ENCODE peak calls at places on chromosome 2, in four cellular contexts. One of them, this sample, is unnamed.

GRCh38 chr2:111119004-111119846 is 1.5 kb upstream of the BCL2L11 start:
- DNase-seq in cardiac fibroblast: no peak
- DNase-seq in WTC11: peak; percentile 40
- DNase-seq in cardiac muscle cell: peak; percentile 16
- DNase-seq in this sample: peak; percentile 32

GRCh38 chr2:25294573-25295462 is 46.9 kb downstream of the DNMT3A start:
- DNase-seq in cardiac fibroblast: peak; percentile 44
- DNase-seq in WTC11: no peak
- DNase-seq in cardiac muscle cell: peak; percentile 69
- DNase-seq in this sample: peak; percentile 75

GRCh38 chr2:32357545-32358482 is 991 bp downstream of the BIRC6 start:
- DNase-seq in cardiac fibroblast: peak; percentile 52
- DNase-seq in WTC11: peak; percentile 51
- DNase-seq in cardiac muscle cell: peak; percentile 62
- DNase-seq in this sample: peak; percentile 18

GRCh38 chr2:156087875-156088274 is 244.6 kb downstream of the NR4A2 start:
- DNase-seq in cardiac fibroblast: peak; percentile 0
- DNase-seq in WTC11: no peak
- DNase-seq in cardiac muscle cell: no peak
- DNase-seq in this sample: no peak

GRCh38 chr2:136281281-136282117 is 163.6 kb upstream of the CXCR4 start:
- DNase-seq in cardiac fibroblast: no peak
- DNase-seq in WTC11: no peak
- DNase-seq in cardiac muscle cell: no peak
- DNase-seq in this sample: peak; percentile 46

GRCh38 chr2:168192839-168193616 is 54.4 kb downstream of the STK39 start:
- DNase-seq in cardiac fibroblast: no peak
- DNase-seq in WTC11: no peak
- DNase-seq in cardiac muscle cell: no peak
- DNase-seq in this sample: no peak

GRCh38 chr2:166494140-166494544 is at the start of gene SCN7A:
- DNase-seq in cardiac fibroblast: peak; percentile 28
- DNase-seq in WTC11: peak; percentile 61
- DNase-seq in cardiac muscle cell: peak; percentile 60
- DNase-seq in this sample: no peak

GRCh38 chr2:5841126-5841525 is 148.9 kb downstream of the SOX11 start:
- DNase-seq in cardiac fibroblast: no peak
- DNase-seq in WTC11: no peak
- DNase-seq in cardiac muscle cell: no peak
- DNase-seq in this sample: no peak

GRCh38 chr2:159639712-159640111 is 23.4 kb upstream of the BAZ2B start:
- DNase-seq in cardiac fibroblast: peak; percentile 1
- DNase-seq in WTC11: no peak
- DNase-seq in cardiac muscle cell: no peak
- DNase-seq in this sample: no peak

GRCh38 chr2:30270166-30270565 is 38.8 kb downstream of the LBH start:
- DNase-seq in cardiac fibroblast: no peak
- DNase-seq in WTC11: no peak
- DNase-seq in cardiac muscle cell: no peak
- DNase-seq in this sample: no peak

GRCh38 chr2:64525323-64525625 is 1.1 kb downstream of the AFTPH start:
- DNase-seq in cardiac fibroblast: peak; percentile 44
- DNase-seq in WTC11: no peak
- DNase-seq in cardiac muscle cell: no peak
- DNase-seq in this sample: no peak

GRCh38 chr2:20607446-20607845 is 43.5 kb downstream of the HS1BP3 start:
- DNase-seq in cardiac fibroblast: no peak
- DNase-seq in WTC11: no peak
- DNase-seq in cardiac muscle cell: no peak
- DNase-seq in this sample: no peak

GRCh38 chr2:163465440-163465839 is 270.4 kb downstream of the FIGN start:
- DNase-seq in cardiac fibroblast: no peak
- DNase-seq in WTC11: no peak
- DNase-seq in cardiac muscle cell: no peak
- DNase-seq in this sample: no peak

GRCh38 chr2:136106505-136106904 is 11.4 kb downstream of the CXCR4 start:
- DNase-seq in cardiac fibroblast: no peak
- DNase-seq in WTC11: no peak
- DNase-seq in cardiac muscle cell: no peak
- DNase-seq in this sample: no peak

GRCh38 chr2:145260674-145261073 is 740.8 kb upstream of the ZEB2 start:
- DNase-seq in cardiac fibroblast: no peak
- DNase-seq in WTC11: no peak
- DNase-seq in cardiac muscle cell: no peak
- DNase-seq in this sample: no peak

GRCh38 chr2:120765031-120765910 is 29.6 kb downstream of the GLI2 start:
- DNase-seq in cardiac fibroblast: peak; percentile 65
- DNase-seq in WTC11: peak; percentile 11
- DNase-seq in cardiac muscle cell: peak; percentile 43
- DNase-seq in this sample: no peak

GRCh38 chr2:191932261-191932660 is 85.4 kb upstream of the CAVIN2 start:
- DNase-seq in cardiac fibroblast: no peak
- DNase-seq in WTC11: no peak
- DNase-seq in cardiac muscle cell: no peak
- DNase-seq in this sample: no peak

GRCh38 chr2:229910147-229910831 is 11.5 kb downstream of the TRIP12 start:
- DNase-seq in cardiac fibroblast: no peak
- DNase-seq in WTC11: no peak
- DNase-seq in cardiac muscle cell: peak; percentile 9
- DNase-seq in this sample: no peak

GRCh38 chr2:45765847-45766254 is 114.4 kb downstream of the PRKCE start:
- DNase-seq in cardiac fibroblast: no peak
- DNase-seq in WTC11: no peak
- DNase-seq in cardiac muscle cell: peak; percentile 42
- DNase-seq in this sample: no peak

GRCh38 chr2:157245441-157246211 is 11.9 kb upstream of the GALNT5 start:
- DNase-seq in cardiac fibroblast: no peak
- DNase-seq in WTC11: no peak
- DNase-seq in cardiac muscle cell: no peak
- DNase-seq in this sample: no peak

GRCh38 chr2:175676813-175677212 is 325.3 kb downstream of the LNPK start:
- DNase-seq in cardiac fibroblast: no peak
- DNase-seq in WTC11: no peak
- DNase-seq in cardiac muscle cell: no peak
- DNase-seq in this sample: no peak

GRCh38 chr2:159125858-159126257 is 157.4 kb downstream of the TANC1 start:
- DNase-seq in cardiac fibroblast: no peak
- DNase-seq in WTC11: no peak
- DNase-seq in cardiac muscle cell: no peak
- DNase-seq in this sample: no peak

GRCh38 chr2:158325031-158325781 is 131.3 kb downstream of the CCDC148 start:
- DNase-seq in cardiac fibroblast: peak; percentile 38
- DNase-seq in WTC11: no peak
- DNase-seq in cardiac muscle cell: no peak
- DNase-seq in this sample: no peak

GRCh38 chr2:42132066-42132965 is 36.8 kb upstream of the EML4 start:
- DNase-seq in cardiac fibroblast: peak; percentile 81
- DNase-seq in WTC11: no peak
- DNase-seq in cardiac muscle cell: no peak
- DNase-seq in this sample: no peak

GRCh38 chr2:188068093-188068492 is 223.6 kb upstream of the GULP1 start:
- DNase-seq in cardiac fibroblast: no peak
- DNase-seq in WTC11: no peak
- DNase-seq in cardiac muscle cell: no peak
- DNase-seq in this sample: no peak

GRCh38 chr2:50480507-50480906 is 551.4 kb downstream of the NRXN1 start:
- DNase-seq in cardiac fibroblast: no peak
- DNase-seq in WTC11: no peak
- DNase-seq in cardiac muscle cell: no peak
- DNase-seq in this sample: no peak

GRCh38 chr2:80459028-80459427 is 154.5 kb upstream of the LRRTM1 start:
- DNase-seq in cardiac fibroblast: no peak
- DNase-seq in WTC11: no peak
- DNase-seq in cardiac muscle cell: no peak
- DNase-seq in this sample: no peak

GRCh38 chr2:197008229-197008628 is 81.7 kb upstream of the PGAP1 start:
- DNase-seq in cardiac fibroblast: peak; percentile 66
- DNase-seq in WTC11: no peak
- DNase-seq in cardiac muscle cell: no peak
- DNase-seq in this sample: no peak

GRCh38 chr2:112793449-112793978 is 9.2 kb upstream of the IL1A start:
- DNase-seq in cardiac fibroblast: peak; percentile 74
- DNase-seq in WTC11: no peak
- DNase-seq in cardiac muscle cell: no peak
- DNase-seq in this sample: no peak

GRCh38 chr2:226336283-226336682 is 463.3 kb downstream of the IRS1 start:
- DNase-seq in cardiac fibroblast: no peak
- DNase-seq in WTC11: no peak
- DNase-seq in cardiac muscle cell: no peak
- DNase-seq in this sample: no peak

GRCh38 chr2:143225931-143226330 is 96.7 kb downstream of the ARHGAP15 start:
- DNase-seq in cardiac fibroblast: no peak
- DNase-seq in WTC11: no peak
- DNase-seq in cardiac muscle cell: no peak
- DNase-seq in this sample: no peak

DNA sequence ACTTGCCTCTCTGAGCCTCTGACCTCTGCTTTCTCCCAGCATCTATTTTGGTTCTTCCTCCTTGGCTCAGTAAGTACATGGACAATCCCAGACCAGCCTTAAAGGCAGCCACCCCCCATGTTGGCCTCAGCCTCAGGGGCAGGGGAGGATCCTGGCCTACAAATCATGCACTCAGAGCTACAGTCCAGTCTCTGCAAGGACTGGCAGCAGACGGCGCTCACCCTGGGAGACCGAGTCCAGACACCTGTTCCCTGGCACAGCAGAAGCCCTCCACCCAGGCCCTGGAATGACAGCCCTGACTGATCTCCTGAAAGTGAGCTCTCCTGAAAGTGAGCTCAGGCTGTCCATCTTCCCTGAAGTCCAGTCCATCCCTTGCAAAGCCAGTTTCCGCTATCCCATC is 25.7 kb upstream of the PTPN4 start:
- DNase-seq in cardiac fibroblast: no peak
- DNase-seq in WTC11: no peak
- DNase-seq in cardiac muscle cell: no peak
- DNase-seq in this sample: no peak
- TF ChIP-seq CTCF in cardiac fibroblast: no peak
- TF ChIP-seq CTCF in WTC11: no peak
- TF ChIP-seq CTCF in cardiac muscle cell: no peak
- TF ChIP-seq CTCF in this sample: no peak

GRCh38 chr2:88493481-88493880 is 41.0 kb upstream of the FOXI3 start:
- DNase-seq in cardiac fibroblast: no peak
- DNase-seq in WTC11: no peak
- DNase-seq in cardiac muscle cell: no peak
- DNase-seq in this sample: no peak

GRCh38 chr2:88483200-88483599 is 30.7 kb upstream of the FOXI3 start:
- DNase-seq in cardiac fibroblast: no peak
- DNase-seq in WTC11: no peak
- DNase-seq in cardiac muscle cell: no peak
- DNase-seq in this sample: no peak

GRCh38 chr2:88492002-88492401 is 39.5 kb upstream of the FOXI3 start:
- DNase-seq in cardiac fibroblast: no peak
- DNase-seq in WTC11: no peak
- DNase-seq in cardiac muscle cell: no peak
- DNase-seq in this sample: no peak

DNA sequence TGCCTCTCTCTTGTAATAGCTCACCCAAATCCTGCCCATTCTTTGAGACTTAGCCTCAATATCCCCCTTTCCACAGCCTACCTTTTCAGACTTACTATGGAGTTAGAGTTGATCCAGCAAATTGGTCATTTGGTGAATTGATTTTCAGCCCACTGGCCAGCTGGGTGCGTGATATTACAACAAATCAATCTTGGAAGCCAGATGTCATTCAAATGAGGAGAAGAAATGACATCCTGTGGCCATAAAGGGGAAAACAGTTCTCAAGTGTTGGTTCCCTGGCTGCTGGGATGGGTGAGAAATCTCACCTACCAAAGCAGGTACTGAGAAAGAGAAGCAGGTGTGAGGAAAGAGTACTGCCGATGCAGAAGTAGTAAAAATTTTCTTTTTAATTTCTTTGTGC is 36.7 kb upstream of the FOXI3 start:
- DNase-seq in cardiac fibroblast: no peak
- DNase-seq in WTC11: no peak
- DNase-seq in cardiac muscle cell: no peak
- DNase-seq in this sample: no peak
- TF ChIP-seq CTCF in cardiac fibroblast: no peak
- TF ChIP-seq CTCF in WTC11: no peak
- TF ChIP-seq CTCF in cardiac muscle cell: no peak
- TF ChIP-seq CTCF in this sample: no peak

GRCh38 chr2:218375212-218375611 is 6.9 kb upstream of the SLC11A1 start:
- DNase-seq in cardiac fibroblast: peak; percentile 56
- DNase-seq in WTC11: no peak
- DNase-seq in cardiac muscle cell: no peak
- DNase-seq in this sample: no peak

GRCh38 chr2:218381916-218382366 is at the start of gene SLC11A1:
- DNase-seq in cardiac fibroblast: no peak
- DNase-seq in WTC11: no peak
- DNase-seq in cardiac muscle cell: no peak
- DNase-seq in this sample: no peak

GRCh38 chr2:218374795-218375194 is 7.3 kb upstream of the SLC11A1 start:
- DNase-seq in cardiac fibroblast: no peak
- DNase-seq in WTC11: no peak
- DNase-seq in cardiac muscle cell: no peak
- DNase-seq in this sample: no peak

GRCh38 chr2:218382785-218383184 is 712 bp downstream of the SLC11A1 start:
- DNase-seq in cardiac fibroblast: no peak
- DNase-seq in WTC11: no peak
- DNase-seq in cardiac muscle cell: no peak
- DNase-seq in this sample: no peak

DNA sequence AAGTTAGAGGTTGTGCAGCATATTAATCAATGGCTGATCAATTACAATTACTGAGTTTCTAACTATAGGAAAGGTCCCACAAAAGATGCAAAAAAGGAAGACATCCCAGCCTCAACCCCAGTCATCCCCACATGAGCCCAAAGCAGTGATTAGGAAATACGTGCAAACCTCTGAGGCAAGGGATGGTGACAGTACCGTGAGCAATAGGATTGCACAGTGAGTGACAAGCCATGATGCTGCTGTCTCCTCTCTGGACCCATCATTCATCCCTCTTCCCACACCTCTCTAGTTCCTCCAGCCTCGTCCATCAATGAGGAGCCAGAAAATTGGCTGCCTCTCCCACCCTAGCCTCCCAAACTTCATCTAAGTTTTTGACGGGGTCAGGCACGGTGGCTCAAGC is 4.0 kb upstream of the SLC11A1 start:
- DNase-seq in cardiac fibroblast: no peak
- DNase-seq in WTC11: no peak
- DNase-seq in cardiac muscle cell: no peak
- DNase-seq in this sample: no peak
- TF ChIP-seq CTCF in cardiac fibroblast: no peak
- TF ChIP-seq CTCF in WTC11: no peak
- TF ChIP-seq CTCF in cardiac muscle cell: no peak
- TF ChIP-seq CTCF in this sample: no peak

GRCh38 chr2:208315081-208315788 is 49.2 kb downstream of the PIKFYVE start:
- DNase-seq in cardiac fibroblast: peak; percentile 72
- DNase-seq in WTC11: no peak
- DNase-seq in cardiac muscle cell: no peak
- DNase-seq in this sample: no peak
- TF ChIP-seq CTCF in cardiac fibroblast: no peak
- TF ChIP-seq CTCF in WTC11: no peak
- TF ChIP-seq CTCF in cardiac muscle cell: no peak
- TF ChIP-seq CTCF in this sample: no peak